ENCODE peak calls at places on chromosomes 13 and 19, in six cellular contexts. K, V, R, E, C and Z are unnamed samples.

GRCh38 chr13:38856065-38856464 is 134.6 kb downstream of the STOML3 start:
- DNase-seq in V (no peak), K (no peak), E (no peak), R (no peak), C (no peak), Z (no peak)

GRCh38 chr13:110472904-110473563 is 88.5 kb downstream of the RAB20 start:
- DNase-seq in C (no peak), R (no peak), V (no peak), K (no peak), E (no peak), Z (no peak)

GRCh38 chr13:113044431-113045114 is 61.0 kb upstream of the F7 start:
- DNase-seq in C (no peak), K (no peak), R (no peak), V (no peak), E (no peak), Z (no peak)

GRCh38 chr13:30033681-30034447 is 183.4 kb upstream of the UBL3 start:
- DNase-seq in R (peak; percentile 83), C (no peak), K (peak; percentile 48), E (no peak), V (no peak), Z (no peak)

GRCh38 chr19:51271015-51271600 is 20.2 kb downstream of the SIGLECL1 start:
- DNase-seq in E (peak; percentile 17), K (no peak), R (no peak), V (no peak), C (no peak), Z (no peak)

GRCh38 chr19:55212447-55212846 is 3.1 kb upstream of the PTPRH start:
- DNase-seq in R (peak; percentile 17), V (no peak), C (no peak), K (no peak), E (no peak), Z (no peak)

GRCh38 chr13:24071016-24071415 is 89.5 kb upstream of the SPATA13 start:
- DNase-seq in E (no peak), V (no peak), C (no peak), K (no peak), R (no peak), Z (no peak)

GRCh38 chr19:16069813-16070365 is 6.4 kb upstream of the TPM4 start:
- DNase-seq in E (no peak), R (no peak), V (no peak), C (no peak), K (no peak), Z (no peak)

GRCh38 chr13:102580552-102581169 is 16.1 kb upstream of the TPP2 start:
- DNase-seq in V (peak; percentile 52), K (no peak), E (no peak), R (peak; percentile 50), C (no peak), Z (peak; percentile 65)

GRCh38 chr19:1247747-1248453 is 483 bp upstream of the MIDN start:
- DNase-seq in K (no peak), V (no peak), R (peak; percentile 89), E (peak; percentile 77), C (no peak), Z (no peak)

GRCh38 chr13:51721485-51721884 is 82.5 kb downstream of the DHRS12 start:
- DNase-seq in C (peak; percentile 15), E (peak; percentile 34), K (no peak), V (no peak), R (no peak), Z (no peak)

GRCh38 chr19:2974342-2974932 is 2.9 kb upstream of the TLE6 start:
- DNase-seq in V (no peak), C (no peak), K (no peak), R (no peak), E (peak; percentile 50), Z (no peak)

GRCh38 chr19:2014731-2015610 is 543 bp downstream of the BTBD2 start:
- DNase-seq in C (peak; percentile 65), V (no peak), E (no peak), K (no peak), R (no peak), Z (peak; percentile 35)

GRCh38 chr19:37932985-37933953 is 26.3 kb downstream of the SIPA1L3 start:
- DNase-seq in C (no peak), V (no peak), E (peak; percentile 16), K (no peak), R (peak; percentile 88), Z (no peak)